ENCODE peak calls at places on chromosomes 7 and 10, in ten cellular contexts. I, X, B, F, E, M, V, P, L and J are unnamed samples. For H3K27me3, the result is how much of the 10 kb centered on the place peaks cover.

GRCh38 chr7:136741941-136742340 is 126.5 kb upstream of the CHRM2 start:
- DNase-seq in I (no peak), L (no peak), E (no peak), F (no peak), V (no peak), X (no peak), P (no peak), M (no peak), B (no peak), J (no peak)

GRCh38 chr7:148944935-148945934 is 61.1 kb upstream of the EZH2 start:
- DNase-seq in L (no peak), V (peak), P (no peak), B (no peak), I (no peak), X (peak), F (no peak), E (no peak), M (no peak), J (no peak)

GRCh38 chr10:54594289-54594688 is 206.7 kb downstream of the PCDH15 start:
- DNase-seq in P (no peak), V (no peak), F (no peak), E (no peak), M (no peak), B (peak), L (no peak), I (no peak), X (no peak), J (no peak)

GRCh38 chr7:93715234-93715633 is 140.7 kb upstream of the CALCR start:
- DNase-seq in F (peak), B (peak), E (peak), M (peak), P (peak), I (peak), V (peak), X (peak), L (no peak), J (peak)

GRCh38 chr7:127413962-127414361 is 21.5 kb upstream of the ZNF800 start:
- DNase-seq in L (no peak), M (no peak), P (no peak), E (no peak), F (no peak), V (no peak), B (no peak), I (no peak), X (no peak), J (no peak)

GRCh38 chr7:57646219-57646900 is 196.4 kb downstream of the ZNF716 start:
- DNase-seq in E (no peak), F (no peak), V (no peak), B (peak), X (no peak), P (no peak), I (no peak), M (no peak), L (no peak), J (no peak)

GRCh38 chr7:64559206-64559605 is 3.7 kb downstream of the ZNF680 start:
- DNase-seq in V (no peak), F (no peak), L (no peak), M (no peak), X (peak), E (no peak), B (no peak), I (no peak), P (no peak), J (peak)

GRCh38 chr7:150370612-150371071 is 2.0 kb downstream of the REPIN1 start:
- DNase-seq in P (no peak), X (peak), I (peak), V (peak), L (no peak), M (no peak), F (no peak), E (no peak), B (no peak), J (no peak)

GRCh38 chr10:49600046-49600445 is 10.1 kb upstream of the SLC18A3 start:
- DNase-seq in X (no peak), L (no peak), M (no peak), F (no peak), V (no peak), B (no peak), E (no peak), P (no peak), I (no peak), J (no peak)

GRCh38 chr7:144606231-144606630 is 202.7 kb upstream of the NOBOX start:
- DNase-seq in L (no peak), E (no peak), V (no peak), P (no peak), M (no peak), X (peak), I (no peak), F (no peak), B (no peak), J (no peak)

DNA sequence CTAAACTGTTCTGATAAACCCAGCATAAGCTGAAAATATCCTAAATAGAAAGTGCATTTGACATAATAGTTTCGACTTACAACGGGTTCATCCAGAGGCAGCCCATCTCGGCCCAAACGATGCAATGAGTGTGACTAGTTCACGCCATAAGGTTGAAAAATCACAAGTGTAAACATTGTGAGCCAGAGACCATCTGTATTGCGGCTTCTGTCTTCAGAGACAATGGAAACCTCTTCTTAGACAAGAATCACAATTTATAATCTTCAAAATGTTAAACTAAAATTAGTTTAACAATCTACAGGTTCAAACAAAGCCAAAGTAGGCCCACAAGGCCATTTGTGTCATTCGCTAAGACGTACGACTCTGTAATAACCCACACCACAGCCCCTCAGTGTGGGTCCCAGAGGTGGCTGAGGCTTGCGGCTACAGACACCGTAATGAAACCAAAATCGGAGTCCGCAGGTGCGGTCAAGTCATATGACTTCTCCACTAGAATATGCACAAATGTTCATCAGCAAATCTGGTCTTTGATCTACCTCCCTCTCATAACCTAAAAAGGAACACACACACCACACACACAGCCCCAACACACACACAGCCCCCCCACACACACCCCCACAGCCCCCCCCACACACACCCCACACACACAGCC is 81.8 kb downstream of the DIP2C start:
- DNase-seq in V (no peak), B (no peak), E (no peak), L (no peak), M (no peak), X (no peak), P (no peak), I (no peak), F (no peak), J (no peak)
- H3K4me3 ChIP-seq in V (no peak), B (no peak), E (no peak), L (no peak), M (no peak), X (no peak), P (no peak), I (no peak), F (no peak), J (no peak)

GRCh38 chr10:27784272-27784671 is 38.7 kb upstream of the MKX start:
- DNase-seq in E (no peak), X (no peak), F (no peak), M (no peak), P (no peak), L (no peak), I (no peak), B (no peak), V (no peak), J (no peak)
- TF ChIP-seq CTCF in E (no peak), X (no peak), F (no peak), M (no peak), P (no peak), L (no peak), I (no peak), B (no peak), V (no peak), J (no peak)

DNA sequence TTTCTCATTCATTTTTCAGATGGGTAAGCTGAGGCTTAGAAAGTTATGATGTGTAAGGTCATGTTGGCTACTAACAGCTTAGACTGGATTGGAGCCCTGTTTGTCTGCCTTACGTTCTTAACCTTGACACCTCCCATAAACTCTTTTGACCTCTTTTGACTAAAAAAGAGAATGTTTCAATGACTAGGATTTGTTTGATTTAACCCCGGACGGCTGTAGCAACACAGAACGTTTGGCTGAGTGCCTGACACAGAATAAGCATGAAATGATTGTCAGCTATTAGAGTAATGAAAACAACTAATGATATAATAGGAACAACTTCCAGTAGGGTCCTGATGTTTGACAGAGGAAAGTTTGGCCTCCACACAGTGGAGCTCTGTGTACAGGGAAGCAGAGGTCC is 83.3 kb upstream of the PDZD8 start:
- DNase-seq in X (no peak), E (no peak), B (no peak), P (no peak), V (no peak), L (no peak), F (no peak), I (no peak), M (no peak), J (no peak)
- H3K27me3 ChIP-seq in X (under half), E (under half), B (under half), P (under half), V (under half), L (under half), F (under half), I (under half), M (under half), J (under half)

GRCh38 chr7:44143606-44144250 is 2.6 kb upstream of the MYL7 start:
- DNase-seq in E (no peak), L (no peak), P (no peak), M (peak), I (no peak), V (no peak), B (no peak), F (no peak), X (no peak), J (no peak)

GRCh38 chr7:44145419-44145968 is 4.4 kb upstream of the MYL7 start:
- DNase-seq in X (no peak), E (no peak), L (peak), V (no peak), F (peak), I (peak), P (no peak), M (peak), B (no peak), J (no peak)

GRCh38 chr7:44145969-44146897 is 5.1 kb upstream of the MYL7 start:
- DNase-seq in X (peak), I (peak), M (peak), V (peak), B (peak), F (peak), E (peak), P (peak), L (peak), J (peak)

GRCh38 chr7:44144426-44144967 is 3.4 kb upstream of the MYL7 start:
- DNase-seq in P (no peak), I (no peak), F (no peak), M (peak), B (no peak), L (no peak), X (no peak), V (no peak), E (no peak), J (no peak)

DNA sequence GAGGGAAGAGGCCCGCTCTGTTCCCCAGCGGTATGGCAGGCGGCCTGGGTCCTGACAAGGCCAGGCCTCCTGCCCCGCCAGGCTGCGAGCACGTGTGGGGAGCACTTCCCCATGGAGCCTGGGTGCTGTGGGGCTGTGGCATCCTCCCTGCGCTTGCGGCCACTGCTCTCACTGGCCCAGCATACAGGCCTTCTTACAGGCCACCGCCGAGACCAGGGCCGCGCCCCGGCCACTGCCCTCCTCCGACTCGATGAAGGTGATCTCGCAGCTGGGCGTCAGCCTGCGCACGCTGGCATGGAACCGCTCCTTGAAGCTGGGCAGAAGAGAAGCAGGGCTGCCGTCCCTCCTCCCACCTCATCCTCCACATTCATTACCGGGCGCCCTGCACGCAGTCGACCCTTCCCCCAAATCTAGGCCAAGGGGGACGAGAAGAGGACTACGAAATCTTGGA is 3.9 kb upstream of the MYL7 start:
- DNase-seq in V (no peak), L (no peak), I (no peak), B (no peak), F (no peak), X (no peak), P (no peak), M (peak), E (no peak), J (no peak)
- H3K4me3 ChIP-seq in V (no peak), L (peak), I (no peak), B (no peak), F (peak), X (peak), P (no peak), M (no peak), E (peak), J (no peak)

GRCh38 chr10:132414402-132415016 is 17.5 kb downstream of the PWWP2B start:
- DNase-seq in X (no peak), V (no peak), P (no peak), B (peak), M (no peak), F (no peak), E (peak), L (no peak), I (peak), J (no peak)

GRCh38 chr10:132416566-132417248 is 19.7 kb downstream of the PWWP2B start:
- DNase-seq in B (peak), L (no peak), X (no peak), M (peak), P (no peak), E (peak), I (no peak), V (no peak), F (no peak), J (no peak)

GRCh38 chr10:132415956-132416355 is 19.0 kb downstream of the PWWP2B start:
- DNase-seq in B (peak), L (no peak), F (no peak), X (no peak), V (no peak), E (peak), I (no peak), P (no peak), M (no peak), J (no peak)

GRCh38 chr10:132413226-132414205 is 16.5 kb downstream of the PWWP2B start:
- DNase-seq in X (no peak), L (no peak), E (peak), I (no peak), M (no peak), V (no peak), P (no peak), F (no peak), B (peak), J (no peak)

DNA sequence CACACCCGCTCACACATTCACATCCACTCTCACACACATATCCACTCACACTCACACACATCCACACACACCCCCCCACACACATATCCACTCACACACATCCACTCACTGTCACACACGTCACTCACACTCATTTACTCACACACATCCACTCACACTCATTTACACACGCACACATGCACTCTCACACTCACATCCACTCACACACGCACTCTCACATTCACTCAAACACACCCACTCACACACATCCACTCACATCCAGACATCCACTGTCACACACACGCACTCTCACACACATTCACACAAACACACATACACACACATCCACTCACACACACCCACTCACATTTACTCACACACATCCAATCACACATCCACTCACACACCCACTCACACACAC is 18.3 kb downstream of the PWWP2B start:
- DNase-seq in B (no peak), X (no peak), P (no peak), M (no peak), L (no peak), V (no peak), I (no peak), E (no peak), F (no peak), J (no peak)
- TF ChIP-seq CTCF in B (no peak), X (no peak), P (no peak), M (no peak), L (no peak), V (no peak), I (no peak), E (no peak), F (no peak), J (no peak)

DNA sequence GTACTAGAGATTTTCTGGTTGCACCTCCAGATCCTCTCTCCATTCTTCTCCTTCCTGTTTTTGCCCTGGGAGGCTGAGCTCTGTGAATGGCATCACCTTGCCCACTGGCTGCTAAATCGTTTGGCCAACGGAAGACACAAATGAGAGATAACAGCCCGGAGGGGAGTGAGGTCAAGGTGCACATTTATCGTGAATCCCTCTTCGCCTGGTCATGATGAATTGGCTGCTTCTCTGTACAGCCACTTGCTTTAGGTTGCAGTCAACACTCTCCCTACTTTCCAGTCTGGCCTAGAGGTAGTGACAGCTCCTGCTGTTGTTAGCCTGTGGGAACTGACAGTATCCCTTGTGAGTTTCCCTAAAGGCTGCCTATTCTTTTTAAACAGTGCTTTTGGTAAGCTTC is 85.4 kb upstream of the CHCHD3 start:
- DNase-seq in P (no peak), X (no peak), V (no peak), F (peak), B (no peak), E (no peak), I (peak), L (no peak), M (no peak), J (no peak)
- H3K27me3 ChIP-seq in P (under half), X (under half), V (under half), F (under half), B (under half), E (under half), I (under half), L (under half), M (under half), J (under half)

GRCh38 chr10:22334414-22335203 is 10.7 kb upstream of the SPAG6 start:
- DNase-seq in F (peak), L (no peak), X (no peak), E (peak), B (peak), M (no peak), V (no peak), P (no peak), I (peak), J (peak)

GRCh38 chr10:22333667-22334282 is 11.5 kb upstream of the SPAG6 start:
- DNase-seq in E (no peak), L (no peak), P (no peak), I (peak), X (no peak), B (peak), F (no peak), M (no peak), V (no peak), J (no peak)

GRCh38 chr10:22335204-22335956 is 9.9 kb upstream of the SPAG6 start:
- DNase-seq in F (peak), X (no peak), B (peak), L (peak), P (peak), I (peak), E (peak), M (peak), V (peak), J (peak)

GRCh38 chr10:22332116-22332692 is 11.3 kb downstream of the BMI1 start:
- DNase-seq in V (no peak), X (no peak), F (no peak), M (no peak), I (peak), P (no peak), B (no peak), L (no peak), E (no peak), J (no peak)

DNA sequence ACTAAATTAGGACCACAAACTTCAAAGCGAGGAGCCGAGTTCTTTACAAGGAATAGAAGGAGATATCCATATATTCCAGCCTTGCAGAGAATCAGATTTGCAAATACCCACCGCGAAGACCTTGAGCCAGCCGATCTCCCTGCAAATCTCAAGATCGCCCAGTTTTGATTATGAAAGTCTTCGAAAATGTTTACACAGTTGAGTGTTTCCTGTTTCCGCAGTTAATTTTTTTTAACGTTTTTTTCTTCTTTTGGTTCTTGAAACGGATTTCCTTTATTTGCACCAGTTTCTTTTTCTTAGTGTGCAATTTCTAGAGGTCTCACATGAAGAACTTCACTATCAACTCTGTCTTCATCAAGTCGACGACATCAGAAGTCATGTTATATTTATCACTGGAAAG is 12.1 kb upstream of the SPAG6 start:
- DNase-seq in E (no peak), L (peak), I (no peak), V (no peak), X (no peak), B (no peak), F (no peak), M (no peak), P (no peak), J (no peak)
- H3K4me3 ChIP-seq in E (no peak), L (peak), I (no peak), V (no peak), X (no peak), B (peak), F (peak), M (no peak), P (no peak), J (peak)

GRCh38 chr7:129635300-129636029 is 23.9 kb downstream of the NRF1 start:
- DNase-seq in L (peak), I (peak), X (peak), M (peak), E (peak), P (peak), V (peak), B (no peak), F (peak), J (peak)
- TF ChIP-seq CTCF in L (peak), I (peak), X (peak), M (peak), E (peak), P (peak), V (peak), B (peak), F (peak), J (peak)

GRCh38 chr7:29192811-29193210 is 1.8 kb upstream of the CHN2 start:
- DNase-seq in B (no peak), E (no peak), L (no peak), M (no peak), V (no peak), F (no peak), P (no peak), I (no peak), X (no peak), J (no peak)

GRCh38 chr7:29190349-29191045 is 4.1 kb upstream of the CHN2 start:
- DNase-seq in V (no peak), P (no peak), B (no peak), E (no peak), L (no peak), X (no peak), F (no peak), I (no peak), M (no peak), J (no peak)

GRCh38 chr7:29193316-29194205 is 1.0 kb upstream of the CHN2 start:
- DNase-seq in L (no peak), M (no peak), B (no peak), E (no peak), V (no peak), I (peak), F (peak), P (no peak), X (no peak), J (no peak)

GRCh38 chr7:29194206-29194593 is 375 bp upstream of the CHN2 start:
- DNase-seq in P (no peak), E (peak), F (peak), L (no peak), V (no peak), I (peak), X (no peak), M (no peak), B (peak), J (peak)

GRCh38 chr7:29192284-29192683 is 2.3 kb upstream of the CHN2 start:
- DNase-seq in L (no peak), B (no peak), M (no peak), P (no peak), E (no peak), V (no peak), I (no peak), X (no peak), F (no peak), J (no peak)
- H3K27me3 ChIP-seq in L (under half), B (half or more), M (under half), P (under half), E (under half), V (under half), I (half or more), X (under half), F (half or more), J (under half)